ENCODE peak calls at places on chromosomes 11 and 22, in six cellular contexts. One of them, this sample, is unnamed.

GRCh38 chr22:26986051-26986881 is 328.9 kb downstream of the MIAT start:
- DNase-seq in skeletal muscle cell: no peak
- DNase-seq in stomach: no peak
- DNase-seq in astrocyte of the spinal cord: no peak
- DNase-seq in iris pigment epithelial cell: no peak
- DNase-seq in EL: no peak
- DNase-seq in this sample: no peak

GRCh38 chr11:62552931-62553838 is 6.6 kb upstream of the AHNAK start:
- DNase-seq in skeletal muscle cell: peak
- DNase-seq in stomach: peak
- DNase-seq in astrocyte of the spinal cord: peak
- DNase-seq in iris pigment epithelial cell: peak
- DNase-seq in EL: peak
- DNase-seq in this sample: peak

GRCh38 chr11:28636033-28636432 is 527.8 kb downstream of the METTL15 start:
- DNase-seq in skeletal muscle cell: no peak
- DNase-seq in stomach: no peak
- DNase-seq in astrocyte of the spinal cord: no peak
- DNase-seq in iris pigment epithelial cell: no peak
- DNase-seq in EL: no peak
- DNase-seq in this sample: no peak

GRCh38 chr22:39490135-39490798 is 11.8 kb upstream of the MIEF1 start:
- DNase-seq in skeletal muscle cell: no peak
- DNase-seq in stomach: peak
- DNase-seq in astrocyte of the spinal cord: peak
- DNase-seq in iris pigment epithelial cell: peak
- DNase-seq in EL: peak
- DNase-seq in this sample: peak

GRCh38 chr11:27938011-27938410 is 169.9 kb downstream of the KIF18A start:
- DNase-seq in skeletal muscle cell: no peak
- DNase-seq in stomach: no peak
- DNase-seq in astrocyte of the spinal cord: no peak
- DNase-seq in iris pigment epithelial cell: peak
- DNase-seq in EL: peak
- DNase-seq in this sample: peak

GRCh38 chr11:78420796-78421209 is 3.2 kb upstream of the GAB2 start:
- DNase-seq in skeletal muscle cell: peak
- DNase-seq in stomach: peak
- DNase-seq in astrocyte of the spinal cord: peak
- DNase-seq in iris pigment epithelial cell: peak
- DNase-seq in EL: peak
- DNase-seq in this sample: peak

GRCh38 chr11:88117281-88117858 is 57.9 kb downstream of the RAB38 start:
- DNase-seq in skeletal muscle cell: no peak
- DNase-seq in stomach: no peak
- DNase-seq in astrocyte of the spinal cord: no peak
- DNase-seq in iris pigment epithelial cell: no peak
- DNase-seq in EL: no peak
- DNase-seq in this sample: no peak

GRCh38 chr11:456533-456932 is 6.5 kb downstream of the PTDSS2 start:
- DNase-seq in skeletal muscle cell: no peak
- DNase-seq in stomach: no peak
- DNase-seq in astrocyte of the spinal cord: no peak
- DNase-seq in iris pigment epithelial cell: no peak
- DNase-seq in EL: no peak
- DNase-seq in this sample: no peak

GRCh38 chr11:104129138-104129537 is 34.8 kb downstream of the PDGFD start:
- DNase-seq in skeletal muscle cell: no peak
- DNase-seq in stomach: no peak
- DNase-seq in astrocyte of the spinal cord: no peak
- DNase-seq in iris pigment epithelial cell: no peak
- DNase-seq in EL: no peak
- DNase-seq in this sample: no peak

GRCh38 chr22:20887375-20887774 is 28.6 kb downstream of the SNAP29 start:
- DNase-seq in skeletal muscle cell: no peak
- DNase-seq in stomach: no peak
- DNase-seq in astrocyte of the spinal cord: no peak
- DNase-seq in iris pigment epithelial cell: no peak
- DNase-seq in EL: no peak
- DNase-seq in this sample: peak

GRCh38 chr22:45871721-45872120 is 105.2 kb downstream of the WNT7B start:
- DNase-seq in skeletal muscle cell: no peak
- DNase-seq in stomach: no peak
- DNase-seq in astrocyte of the spinal cord: no peak
- DNase-seq in iris pigment epithelial cell: no peak
- DNase-seq in EL: no peak
- DNase-seq in this sample: no peak

GRCh38 chr11:2789331-2789730 is 89.5 kb upstream of the KCNQ1OT1 start:
- DNase-seq in skeletal muscle cell: no peak
- DNase-seq in stomach: peak
- DNase-seq in astrocyte of the spinal cord: no peak
- DNase-seq in iris pigment epithelial cell: no peak
- DNase-seq in EL: no peak
- DNase-seq in this sample: no peak